ENCODE peak calls at places on chromosomes 6 and 20, in eight cellular contexts. J, Q, R, A, X, B, N and T are unnamed samples.

GRCh38 chr6:34237316-34237721 is 646 bp downstream of the HMGA1 start:
- DNase-seq in A (no peak), J (no peak), R (no peak), Q (no peak), X (no peak), N (peak), B (no peak), T (no peak)

GRCh38 chr6:1402369-1402768 is 13.0 kb downstream of the FOXF2 start:
- DNase-seq in Q (no peak), N (no peak), R (no peak), J (peak), A (no peak), X (no peak), B (no peak), T (no peak)

GRCh38 chr6:31870385-31870921 is 7.8 kb upstream of the NEU1 start:
- DNase-seq in N (no peak), Q (no peak), J (no peak), X (no peak), B (no peak), A (no peak), R (no peak), T (no peak)

GRCh38 chr6:32973144-32973854 is 4.9 kb downstream of the BRD2 start:
- DNase-seq in J (no peak), Q (peak), N (peak), A (peak), X (no peak), R (peak), B (no peak), T (no peak)

GRCh38 chr6:11869656-11870340 is 91.2 kb upstream of the ADTRP start:
- DNase-seq in R (no peak), J (no peak), Q (no peak), A (peak), B (no peak), N (no peak), X (no peak), T (no peak)

GRCh38 chr6:101069191-101069795 is 188.2 kb upstream of the ASCC3 start:
- DNase-seq in N (no peak), R (no peak), B (peak), J (no peak), Q (no peak), A (no peak), X (no peak), T (no peak)

GRCh38 chr20:23393999-23394775 is 27.1 kb downstream of the NAPB start:
- DNase-seq in N (no peak), A (no peak), Q (no peak), R (no peak), B (no peak), J (no peak), X (no peak), T (no peak)

GRCh38 chr20:51495921-51496545 is 46.5 kb downstream of the NFATC2 start:
- DNase-seq in A (no peak), Q (no peak), J (peak), R (no peak), B (no peak), X (no peak), N (no peak), T (no peak)

GRCh38 chr20:62938105-62938888 is at the start of gene GID8:
- DNase-seq in R (no peak), Q (peak), A (peak), X (peak), J (no peak), B (no peak), N (no peak), T (no peak)

GRCh38 chr20:19975901-19976300 is 41.3 kb upstream of the NAA20 start:
- DNase-seq in R (no peak), B (no peak), Q (no peak), J (no peak), N (peak), X (no peak), A (peak), T (no peak)

GRCh38 chr6:41805830-41806774 is 18.6 kb downstream of the TOMM6 start:
- DNase-seq in A (no peak), N (no peak), B (no peak), X (no peak), J (no peak), R (no peak), Q (no peak), T (no peak)

GRCh38 chr6:111586554-111586953 is 19.1 kb downstream of the TRAF3IP2 start:
- DNase-seq in R (no peak), N (peak), X (no peak), J (no peak), Q (no peak), B (no peak), A (no peak), T (peak)

GRCh38 chr6:33749401-33749800 is 2.7 kb upstream of the IP6K3 start:
- DNase-seq in X (no peak), A (no peak), Q (no peak), N (no peak), R (no peak), B (no peak), J (no peak), T (no peak)

GRCh38 chr6:115945306-115945705 is 115.4 kb downstream of the FRK start:
- DNase-seq in R (no peak), X (no peak), A (no peak), N (no peak), B (no peak), Q (no peak), J (no peak), T (no peak)

GRCh38 chr6:37928217-37928616 is 108.7 kb downstream of the ZFAND3 start:
- DNase-seq in N (no peak), B (no peak), R (no peak), J (no peak), Q (no peak), A (no peak), X (no peak), T (no peak)